ENCODE peak calls at places on chromosomes 12 and 14, in ten cellular contexts. F is neural progenitor cell; O is astrocyte; K is fibroblast of mammary gland; J is aorta; E is prostate gland; C is fibroblast of pulmonary artery; V is mucosa of descending colon; T is CD4-positive, CD25-positive, alpha-beta regulatory T cell; M is pancreas. B is an unnamed sample.

GRCh38 chr12:122150127-122150681 is 23.8 kb downstream of the IL31 start:
- DNase-seq in F (no peak), O (no peak), K (no peak), J (no peak), E (no peak), C (no peak), V (no peak), T (no peak), M (no peak), B (no peak)

GRCh38 chr14:75262641-75263040 is 16.0 kb upstream of the FOS start:
- DNase-seq in F (no peak), O (no peak), K (no peak), J (no peak), E (no peak), C (no peak), V (no peak), T (no peak), M (no peak), B (no peak)

GRCh38 chr12:120702629-120703028 is 7.6 kb upstream of the UNC119B start:
- DNase-seq in F (no peak), O (no peak), K (no peak), J (no peak), E (no peak), C (no peak), V (peak; percentile 58), T (no peak), M (no peak), B (no peak)

GRCh38 chr14:64707661-64708060 is 3.4 kb downstream of the PLEKHG3 start:
- DNase-seq in F (no peak), O (peak; percentile 92), K (peak; percentile 85), J (peak; percentile 9), E (no peak), C (peak; percentile 72), V (no peak), T (no peak), M (no peak), B (peak; percentile 61)

GRCh38 chr14:77653473-77653872 is 37.0 kb upstream of the SPTLC2 start:
- DNase-seq in F (peak; percentile 55), O (no peak), K (no peak), J (no peak), E (no peak), C (no peak), V (no peak), T (no peak), M (peak; percentile 51), B (peak; percentile 47)

GRCh38 chr12:49507139-49507538 is 31.7 kb upstream of the KCNH3 start:
- DNase-seq in F (no peak), O (peak; percentile 97), K (peak; percentile 88), J (no peak), E (no peak), C (peak; percentile 94), V (no peak), T (no peak), M (no peak), B (no peak)

GRCh38 chr12:116539905-116540482 is 19.2 kb upstream of the MAP1LC3B2 start:
- DNase-seq in F (peak; percentile 93), O (peak; percentile 48), K (peak; percentile 81), J (no peak), E (peak; percentile 44), C (peak; percentile 58), V (peak; percentile 62), T (no peak), M (no peak), B (no peak)

GRCh38 chr12:53219116-53219955 is 12.3 kb upstream of the ITGB7 start:
- DNase-seq in F (no peak), O (peak; percentile 69), K (peak; percentile 44), J (peak; percentile 86), E (no peak), C (peak; percentile 52), V (peak; percentile 58), T (peak; percentile 44), M (no peak), B (peak; percentile 61)

GRCh38 chr14:99133563-99134332 is 138.2 kb downstream of the BCL11B start:
- DNase-seq in F (no peak), O (no peak), K (no peak), J (no peak), E (peak; percentile 49), C (no peak), V (no peak), T (no peak), M (no peak), B (no peak)

GRCh38 chr12:118374909-118375308 is 1.4 kb upstream of the SUDS3 start:
- DNase-seq in F (no peak), O (no peak), K (peak; percentile 81), J (no peak), E (no peak), C (peak; percentile 28), V (no peak), T (no peak), M (no peak), B (no peak)

GRCh38 chr12:124297856-124298255 is 3.0 kb downstream of the RFLNA start:
- DNase-seq in F (no peak), O (no peak), K (no peak), J (peak; percentile 45), E (no peak), C (no peak), V (no peak), T (no peak), M (no peak), B (no peak)

GRCh38 chr12:62653740-62654139 is 187.1 kb downstream of the MON2 start:
- DNase-seq in F (peak; percentile 38), O (no peak), K (no peak), J (no peak), E (no peak), C (no peak), V (no peak), T (no peak), M (no peak), B (no peak)

GRCh38 chr14:61588419-61588901 is 106.9 kb upstream of the HIF1A start:
- DNase-seq in F (no peak), O (peak; percentile 65), K (peak; percentile 60), J (no peak), E (no peak), C (peak; percentile 62), V (no peak), T (no peak), M (no peak), B (no peak)

GRCh38 chr12:20040844-20041243 is 327.5 kb upstream of the PDE3A start:
- DNase-seq in F (peak; percentile 4), O (peak; percentile 7), K (no peak), J (no peak), E (no peak), C (no peak), V (no peak), T (no peak), M (no peak), B (no peak)

GRCh38 chr14:69247691-69248440 is 12.1 kb upstream of the GALNT16 start:
- DNase-seq in F (no peak), O (peak; percentile 80), K (peak; percentile 96), J (no peak), E (no peak), C (peak; percentile 72), V (no peak), T (no peak), M (no peak), B (no peak)

GRCh38 chr12:132218915-132219314 is 74.7 kb downstream of the NOC4L start:
- DNase-seq in F (peak; percentile 68), O (no peak), K (no peak), J (peak; percentile 56), E (no peak), C (no peak), V (peak; percentile 41), T (peak; percentile 43), M (peak; percentile 22), B (peak; percentile 72)

GRCh38 chr14:101878222-101879211 is 85.9 kb upstream of the DYNC1H1 start:
- DNase-seq in F (no peak), O (peak; percentile 15), K (peak; percentile 15), J (no peak), E (no peak), C (no peak), V (no peak), T (no peak), M (no peak), B (peak; percentile 53)

GRCh38 chr12:67573456-67573855 is 75.1 kb upstream of the DYRK2 start:
- DNase-seq in F (no peak), O (no peak), K (no peak), J (no peak), E (no peak), C (no peak), V (no peak), T (no peak), M (no peak), B (no peak)

GRCh38 chr14:81122326-81122725 is 98.4 kb downstream of the GTF2A1 start:
- DNase-seq in F (no peak), O (no peak), K (no peak), J (no peak), E (no peak), C (no peak), V (no peak), T (no peak), M (no peak), B (no peak)

DNA sequence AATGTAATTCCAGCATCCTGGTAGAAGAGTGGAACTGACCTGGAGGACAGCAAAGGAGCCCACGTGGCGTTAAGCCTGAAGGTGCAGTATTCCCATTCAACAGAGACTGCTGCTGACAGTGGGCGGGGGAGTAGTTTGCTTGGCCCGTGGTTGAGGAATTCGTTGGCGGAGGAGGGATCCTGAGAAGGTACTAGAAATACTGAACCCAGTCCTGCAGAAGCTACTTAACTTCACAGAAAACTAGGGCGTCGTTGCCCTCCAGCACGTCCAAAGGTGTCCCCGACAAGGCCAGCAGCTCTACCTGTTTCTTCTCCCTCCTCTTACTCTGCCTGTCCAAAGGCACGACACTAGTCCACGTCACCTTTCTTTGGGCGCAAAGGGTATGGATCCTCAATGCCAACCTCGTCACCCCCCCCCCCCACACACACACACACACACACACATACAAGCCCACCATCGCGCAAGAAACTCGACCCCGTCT is 303 bp downstream of the PUS7L start:
- DNase-seq in F (peak; percentile 43), O (peak; percentile 32), K (peak; percentile 33), J (no peak), E (peak; percentile 27), C (peak; percentile 42), V (peak; percentile 47), T (no peak), M (peak; percentile 39), B (peak; percentile 52)
- H3K4me3 ChIP-seq in F (peak overlapping the region; percentile 69), O (peak overlapping the region; percentile 85), K (peak overlapping the region; percentile 92), J (peak overlapping the region; percentile 33), E (peak overlapping the region; percentile 77), C (peak overlapping the region; percentile 79), V (peak overlapping the region; percentile 27), T (peak overlapping the region; percentile 90), M (peak overlapping the region; percentile 27), B (peak overlapping the region; percentile 91)

GRCh38 chr12:6752931-6753771 is at the start of gene MLF2:
- DNase-seq in F (peak; percentile 97), O (peak; percentile 98), K (peak; percentile 100), J (peak; percentile 99), E (peak; percentile 99), C (peak; percentile 99), V (peak; percentile 99), T (peak; percentile 96), M (peak; percentile 98), B (peak; percentile 98)
- H3K4me3 ChIP-seq in F (peak within 1 kb of the TSS; percentile 89), O (peak within 1 kb of the TSS; percentile 81), K (peak within 1 kb of the TSS; percentile 83), J (peak within 1 kb of the TSS; percentile 86), E (peak within 1 kb of the TSS; percentile 89), C (peak within 1 kb of the TSS; percentile 90), V (peak within 1 kb of the TSS; percentile 58), T (peak within 1 kb of the TSS; percentile 81), M (peak within 1 kb of the TSS; percentile 91), B (peak within 1 kb of the TSS; percentile 83)

GRCh38 chr14:55102141-55102547 is 26.9 kb upstream of the LGALS3 start:
- DNase-seq in F (peak; percentile 79), O (peak; percentile 98), K (peak; percentile 100), J (peak; percentile 80), E (peak; percentile 80), C (peak; percentile 100), V (peak; percentile 71), T (peak; percentile 62), M (peak; percentile 80), B (peak; percentile 94)
- H3K4me3 ChIP-seq in F (no peak overlapping the region), O (peak overlapping the region; percentile 34), K (no peak overlapping the region), J (no peak overlapping the region), E (no peak overlapping the region), C (no peak overlapping the region), V (no peak overlapping the region), T (peak overlapping the region; percentile 61), M (no peak overlapping the region), B (no peak overlapping the region)

GRCh38 chr14:24130380-24130716 is at the start of gene FITM1:
- DNase-seq in F (no peak), O (no peak), K (no peak), J (no peak), E (no peak), C (no peak), V (no peak), T (no peak), M (no peak), B (no peak)
- H3K4me3 ChIP-seq in F (no peak within 1 kb of the TSS), O (no peak within 1 kb of the TSS), K (no peak within 1 kb of the TSS), J (no peak within 1 kb of the TSS), E (no peak within 1 kb of the TSS), C (no peak within 1 kb of the TSS), V (no peak within 1 kb of the TSS), T (no peak within 1 kb of the TSS), M (no peak within 1 kb of the TSS), B (no peak within 1 kb of the TSS)